ENCODE peak calls at places on chromosome 6, in nine cellular contexts. R, O, U, S, Z, L, Q, F and V are unnamed samples.

GRCh38 chr6:164325168-164325567 is 910.6 kb downstream of the QKI start:
- DNase-seq in Z (no peak), R (no peak), F (no peak), L (no peak), S (no peak), O (no peak), U (no peak), Q (no peak), V (no peak)

GRCh38 chr6:130421567-130421966 is 55.8 kb downstream of the TMEM200A start:
- DNase-seq in Z (no peak), L (no peak), S (peak), F (no peak), O (no peak), U (no peak), Q (no peak), R (no peak), V (no peak)

GRCh38 chr6:35148167-35148741 is 7.1 kb upstream of the TCP11 start:
- DNase-seq in U (no peak), L (no peak), F (peak), Z (peak), Q (no peak), O (no peak), R (no peak), S (no peak), V (peak)

GRCh38 chr6:39892490-39893129 is 41.7 kb downstream of the MOCS1 start:
- DNase-seq in R (no peak), O (peak), U (peak), Z (peak), S (peak), L (peak), Q (no peak), F (peak), V (peak)

GRCh38 chr6:33809619-33810018 is 5.8 kb upstream of the MLN start:
- DNase-seq in U (no peak), Z (no peak), Q (no peak), L (no peak), O (no peak), S (no peak), F (no peak), R (no peak), V (no peak)

GRCh38 chr6:6236730-6237469 is 83.6 kb downstream of the F13A1 start:
- DNase-seq in S (no peak), F (no peak), U (no peak), R (no peak), Q (no peak), L (no peak), O (no peak), Z (no peak), V (no peak)

GRCh38 chr6:14964901-14965300 is 281.0 kb upstream of the JARID2 start:
- DNase-seq in O (peak), L (peak), F (no peak), Q (no peak), U (no peak), R (no peak), S (no peak), Z (no peak), V (no peak)

GRCh38 chr6:153092082-153093013 is 38.7 kb downstream of the RGS17 start:
- DNase-seq in Q (no peak), L (peak), O (no peak), S (peak), Z (no peak), R (no peak), F (no peak), U (no peak), V (no peak)

GRCh38 chr6:149184523-149184922 is 133.0 kb upstream of the TAB2 start:
- DNase-seq in S (no peak), Q (no peak), O (no peak), F (no peak), Z (no peak), L (no peak), R (no peak), U (no peak), V (no peak)